ENCODE peak calls at places on chromosomes 3 and 15, in six cellular contexts. One of them, this sample, is unnamed.
A peak's percentile ranks its signal among the peaks of the same experiment; 100 is the strongest.

GRCh38 chr3:127448161-127448561 is 142.4 kb downstream of the TPRA1 start:
- DNase-seq in H9: peak; percentile 18
- DNase-seq in IMR-90: no peak
- DNase-seq in neural crest cell: no peak
- DNase-seq in mesothelial cell of epicardium: peak; percentile 3
- DNase-seq in MM.1S: peak; percentile 29
- DNase-seq in this sample: no peak

GRCh38 chr3:106276755-106277612 is 408.2 kb upstream of the CBLB start:
- DNase-seq in neural crest cell: no peak
- DNase-seq in H9: no peak
- DNase-seq in mesothelial cell of epicardium: no peak
- DNase-seq in IMR-90: no peak
- DNase-seq in MM.1S: no peak
- DNase-seq in this sample: no peak

GRCh38 chr3:17151598-17152373 is 267.0 kb downstream of the PLCL2 start:
- DNase-seq in MM.1S: peak; percentile 95
- DNase-seq in mesothelial cell of epicardium: no peak
- DNase-seq in IMR-90: no peak
- DNase-seq in neural crest cell: no peak
- DNase-seq in H9: no peak
- DNase-seq in this sample: no peak

GRCh38 chr15:67501177-67501835 is 19.6 kb upstream of the C15orf61 start:
- DNase-seq in mesothelial cell of epicardium: no peak
- DNase-seq in H9: no peak
- DNase-seq in neural crest cell: no peak
- DNase-seq in MM.1S: no peak
- DNase-seq in IMR-90: peak; percentile 54
- DNase-seq in this sample: no peak

GRCh38 chr3:62587579-62588031 is 214.3 kb upstream of the FEZF2 start:
- DNase-seq in H9: no peak
- DNase-seq in IMR-90: peak; percentile 91
- DNase-seq in mesothelial cell of epicardium: no peak
- DNase-seq in MM.1S: no peak
- DNase-seq in neural crest cell: no peak
- DNase-seq in this sample: no peak

GRCh38 chr3:56799251-56799882 is 2.4 kb downstream of the ARHGEF3 start:
- DNase-seq in IMR-90: peak; percentile 63
- DNase-seq in H9: no peak
- DNase-seq in mesothelial cell of epicardium: no peak
- DNase-seq in MM.1S: peak; percentile 82
- DNase-seq in neural crest cell: no peak
- DNase-seq in this sample: no peak

GRCh38 chr3:145902166-145902565 is 258.8 kb downstream of the PLOD2 start:
- DNase-seq in IMR-90: no peak
- DNase-seq in mesothelial cell of epicardium: no peak
- DNase-seq in H9: no peak
- DNase-seq in neural crest cell: no peak
- DNase-seq in MM.1S: no peak
- DNase-seq in this sample: no peak

GRCh38 chr3:78163379-78163778 is 1123.5 kb downstream of the ROBO2 start:
- DNase-seq in neural crest cell: no peak
- DNase-seq in H9: no peak
- DNase-seq in IMR-90: no peak
- DNase-seq in mesothelial cell of epicardium: no peak
- DNase-seq in MM.1S: no peak
- DNase-seq in this sample: no peak

GRCh38 chr3:47394867-47395266 is 14.0 kb downstream of the PTPN23 start:
- DNase-seq in IMR-90: peak; percentile 36
- DNase-seq in MM.1S: no peak
- DNase-seq in mesothelial cell of epicardium: no peak
- DNase-seq in neural crest cell: no peak
- DNase-seq in H9: no peak
- DNase-seq in this sample: no peak

GRCh38 chr15:40048155-40048792 is 9.3 kb upstream of the SRP14 start:
- DNase-seq in IMR-90: no peak
- DNase-seq in neural crest cell: no peak
- DNase-seq in mesothelial cell of epicardium: no peak
- DNase-seq in MM.1S: no peak
- DNase-seq in H9: no peak
- DNase-seq in this sample: no peak

GRCh38 chr15:88805031-88805780 is 2.0 kb downstream of the ACAN start:
- DNase-seq in H9: no peak
- DNase-seq in IMR-90: no peak
- DNase-seq in neural crest cell: no peak
- DNase-seq in MM.1S: peak; percentile 23
- DNase-seq in mesothelial cell of epicardium: no peak
- DNase-seq in this sample: no peak

GRCh38 chr15:72216079-72216478 is 14.9 kb downstream of the PKM start:
- DNase-seq in mesothelial cell of epicardium: no peak
- DNase-seq in IMR-90: no peak
- DNase-seq in H9: no peak
- DNase-seq in MM.1S: no peak
- DNase-seq in neural crest cell: no peak
- DNase-seq in this sample: no peak

GRCh38 chr3:13076255-13076654 is 3.0 kb upstream of the IQSEC1 start:
- DNase-seq in mesothelial cell of epicardium: no peak
- DNase-seq in H9: no peak
- DNase-seq in neural crest cell: no peak
- DNase-seq in IMR-90: no peak
- DNase-seq in MM.1S: no peak
- DNase-seq in this sample: no peak

GRCh38 chr3:173650596-173650995 is 253.1 kb downstream of the NLGN1 start:
- DNase-seq in MM.1S: no peak
- DNase-seq in IMR-90: no peak
- DNase-seq in neural crest cell: no peak
- DNase-seq in mesothelial cell of epicardium: no peak
- DNase-seq in H9: no peak
- DNase-seq in this sample: no peak

GRCh38 chr3:176697284-176697889 is 499.9 kb downstream of the TBL1XR1 start:
- DNase-seq in IMR-90: no peak
- DNase-seq in mesothelial cell of epicardium: no peak
- DNase-seq in MM.1S: no peak
- DNase-seq in neural crest cell: no peak
- DNase-seq in H9: peak; percentile 29
- DNase-seq in this sample: no peak

GRCh38 chr3:62149962-62150361 is 223.4 kb downstream of the FEZF2 start:
- DNase-seq in neural crest cell: no peak
- DNase-seq in H9: no peak
- DNase-seq in mesothelial cell of epicardium: no peak
- DNase-seq in IMR-90: peak; percentile 77
- DNase-seq in MM.1S: no peak
- DNase-seq in this sample: no peak

GRCh38 chr3:79467721-79468120 is 300.1 kb downstream of the ROBO1 start:
- DNase-seq in H9: peak; percentile 54
- DNase-seq in neural crest cell: no peak
- DNase-seq in IMR-90: no peak
- DNase-seq in mesothelial cell of epicardium: no peak
- DNase-seq in MM.1S: no peak
- DNase-seq in this sample: no peak

GRCh38 chr15:87287156-87287555 is 969.4 kb downstream of the NTRK3 start:
- DNase-seq in mesothelial cell of epicardium: no peak
- DNase-seq in IMR-90: peak; percentile 0
- DNase-seq in H9: no peak
- DNase-seq in MM.1S: no peak
- DNase-seq in neural crest cell: no peak
- DNase-seq in this sample: no peak

GRCh38 chr3:52253314-52254260 is 8.0 kb downstream of the PPM1M start:
- DNase-seq in H9: no peak
- DNase-seq in mesothelial cell of epicardium: no peak
- DNase-seq in IMR-90: no peak
- DNase-seq in neural crest cell: no peak
- DNase-seq in MM.1S: peak; percentile 85
- DNase-seq in this sample: no peak

GRCh38 chr15:79101866-79102581 is 11.4 kb upstream of the RASGRF1 start:
- DNase-seq in H9: peak; percentile 6
- DNase-seq in neural crest cell: no peak
- DNase-seq in mesothelial cell of epicardium: no peak
- DNase-seq in MM.1S: no peak
- DNase-seq in IMR-90: peak; percentile 7
- DNase-seq in this sample: no peak

GRCh38 chr3:18389108-18389733 is 35.9 kb downstream of the SATB1 start:
- DNase-seq in neural crest cell: peak; percentile 25
- DNase-seq in MM.1S: peak; percentile 46
- DNase-seq in H9: no peak
- DNase-seq in mesothelial cell of epicardium: no peak
- DNase-seq in IMR-90: peak; percentile 5
- DNase-seq in this sample: no peak

GRCh38 chr3:62785384-62785783 is 89.8 kb downstream of the CADPS start:
- DNase-seq in MM.1S: no peak
- DNase-seq in IMR-90: no peak
- DNase-seq in H9: no peak
- DNase-seq in mesothelial cell of epicardium: no peak
- DNase-seq in neural crest cell: no peak
- DNase-seq in this sample: no peak

GRCh38 chr3:195908439-195909293 is at the start of gene TNK2:
- DNase-seq in mesothelial cell of epicardium: no peak
- DNase-seq in IMR-90: no peak
- DNase-seq in MM.1S: peak; percentile 58
- DNase-seq in neural crest cell: no peak
- DNase-seq in H9: peak; percentile 53
- DNase-seq in this sample: peak; percentile 65

GRCh38 chr3:33440578-33441321 is 545 bp upstream of the UBP1 start:
- DNase-seq in IMR-90: peak; percentile 100
- DNase-seq in neural crest cell: peak; percentile 95
- DNase-seq in mesothelial cell of epicardium: peak; percentile 97
- DNase-seq in MM.1S: peak; percentile 100
- DNase-seq in H9: peak; percentile 100
- DNase-seq in this sample: peak; percentile 52

GRCh38 chr3:33442190-33442589 is 2.0 kb upstream of the UBP1 start:
- DNase-seq in MM.1S: no peak
- DNase-seq in H9: no peak
- DNase-seq in IMR-90: no peak
- DNase-seq in mesothelial cell of epicardium: no peak
- DNase-seq in neural crest cell: no peak
- DNase-seq in this sample: no peak

GRCh38 chr3:33439421-33440327 is 531 bp downstream of the UBP1 start:
- DNase-seq in H9: peak; percentile 40
- DNase-seq in IMR-90: peak; percentile 15
- DNase-seq in MM.1S: peak; percentile 59
- DNase-seq in mesothelial cell of epicardium: peak; percentile 56
- DNase-seq in neural crest cell: peak; percentile 44
- DNase-seq in this sample: peak; percentile 73

GRCh38 chr3:33440328-33440577 is at the start of gene UBP1:
- DNase-seq in mesothelial cell of epicardium: no peak
- DNase-seq in H9: no peak
- DNase-seq in neural crest cell: no peak
- DNase-seq in IMR-90: no peak
- DNase-seq in MM.1S: no peak
- DNase-seq in this sample: peak; percentile 99

DNA sequence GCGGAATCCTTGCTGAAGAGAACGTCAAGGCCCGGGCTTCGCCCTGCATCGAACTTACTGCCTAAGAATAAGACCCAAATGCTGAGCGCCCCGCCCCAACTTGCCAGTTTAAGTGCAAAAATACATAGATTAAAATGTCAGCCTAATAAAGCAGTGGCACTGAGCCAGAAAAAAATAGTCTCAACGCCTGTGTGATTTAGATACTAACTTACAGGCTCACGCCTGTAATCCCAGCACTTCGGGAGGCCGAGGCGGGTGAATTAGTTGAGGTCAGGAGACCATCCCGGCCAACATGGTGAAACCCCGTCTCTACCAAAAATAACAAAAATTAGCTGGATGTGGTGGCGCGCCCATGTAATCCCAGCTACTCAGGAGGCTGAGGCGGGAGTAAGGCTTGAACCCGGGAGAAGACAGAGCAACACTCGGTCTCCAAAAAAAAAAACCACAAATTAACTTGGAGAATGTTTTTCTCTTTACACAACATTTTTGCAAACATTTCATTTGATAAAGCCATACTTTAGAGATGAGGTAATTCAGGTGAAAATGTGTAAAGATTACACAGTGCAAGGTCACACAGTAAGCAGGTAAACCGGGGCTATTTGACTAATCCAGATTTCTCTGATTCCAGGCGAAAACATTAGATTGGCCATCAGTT is 1.2 kb upstream of the UBP1 start:
- DNase-seq in mesothelial cell of epicardium: no peak
- DNase-seq in IMR-90: no peak
- DNase-seq in neural crest cell: no peak
- DNase-seq in H9: no peak
- DNase-seq in MM.1S: no peak
- DNase-seq in this sample: no peak
- TF ChIP-seq CTCF in mesothelial cell of epicardium: no peak
- TF ChIP-seq CTCF in IMR-90: no peak
- TF ChIP-seq CTCF in neural crest cell: no peak
- TF ChIP-seq CTCF in H9: no peak
- TF ChIP-seq CTCF in MM.1S: no peak
- TF ChIP-seq CTCF in this sample: no peak

GRCh38 chr3:107855710-107856109 is 235.1 kb downstream of the CD47 start:
- DNase-seq in neural crest cell: no peak
- DNase-seq in mesothelial cell of epicardium: no peak
- DNase-seq in H9: peak; percentile 37
- DNase-seq in IMR-90: peak; percentile 13
- DNase-seq in MM.1S: no peak
- DNase-seq in this sample: no peak
- TF ChIP-seq CTCF in neural crest cell: peak; percentile 43
- TF ChIP-seq CTCF in mesothelial cell of epicardium: no peak
- TF ChIP-seq CTCF in H9: peak; percentile 55
- TF ChIP-seq CTCF in IMR-90: no peak
- TF ChIP-seq CTCF in MM.1S: peak; percentile 10
- TF ChIP-seq CTCF in this sample: no peak

GRCh38 chr15:26294062-26294689 is 431.0 kb upstream of the ATP10A start:
- DNase-seq in neural crest cell: no peak
- DNase-seq in mesothelial cell of epicardium: no peak
- DNase-seq in H9: peak; percentile 84
- DNase-seq in IMR-90: no peak
- DNase-seq in MM.1S: no peak
- DNase-seq in this sample: peak; percentile 37
- TF ChIP-seq CTCF in neural crest cell: no peak
- TF ChIP-seq CTCF in mesothelial cell of epicardium: no peak
- TF ChIP-seq CTCF in H9: peak; percentile 62
- TF ChIP-seq CTCF in IMR-90: no peak
- TF ChIP-seq CTCF in MM.1S: no peak
- TF ChIP-seq CTCF in this sample: no peak

DNA sequence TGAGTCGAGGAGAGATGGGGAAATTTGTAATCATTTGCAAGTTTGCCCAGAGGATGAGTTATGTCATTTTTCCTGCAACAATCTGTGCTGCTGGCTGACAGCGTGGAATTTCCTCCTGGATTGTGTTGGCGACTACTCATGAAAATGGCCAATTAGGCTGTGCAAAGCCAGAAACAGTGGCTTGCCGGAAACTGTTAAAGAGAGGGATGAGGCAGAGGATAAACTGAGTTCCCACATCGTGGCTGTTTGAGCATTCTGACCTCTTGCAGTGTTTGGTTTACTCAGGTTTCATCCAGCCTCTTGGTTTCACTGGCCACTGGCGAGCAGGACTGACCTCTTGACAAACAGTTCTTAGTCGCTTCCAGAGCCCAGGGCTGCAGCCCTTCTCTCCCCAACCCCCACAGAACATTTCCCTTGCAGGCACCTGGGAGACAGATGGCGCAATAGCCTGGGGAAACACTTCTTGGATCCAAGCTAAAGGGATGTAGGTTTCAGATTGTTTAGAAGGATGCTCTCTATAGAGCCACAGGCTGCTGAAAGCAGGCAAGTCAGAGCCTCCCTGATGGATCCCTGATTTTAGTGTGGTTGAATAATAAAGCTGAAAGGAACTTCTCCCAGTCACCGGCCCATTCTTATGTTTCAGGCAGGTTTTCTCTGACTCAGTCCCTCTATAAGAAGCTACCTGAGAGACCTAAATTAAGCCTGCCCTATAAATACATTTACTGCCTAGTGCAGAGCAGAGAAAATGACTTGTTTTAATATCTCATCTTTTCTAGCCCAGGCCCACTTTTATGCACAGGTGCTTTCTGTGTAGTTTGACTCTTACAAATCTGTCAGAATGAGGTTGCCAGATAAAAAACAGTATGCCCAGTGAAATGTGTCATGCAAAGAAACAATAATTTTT is 92.8 kb upstream of the UBE2E1 start:
- DNase-seq in MM.1S: peak; percentile 52
- DNase-seq in mesothelial cell of epicardium: no peak
- DNase-seq in H9: peak; percentile 90
- DNase-seq in neural crest cell: no peak
- DNase-seq in IMR-90: peak; percentile 96
- DNase-seq in this sample: peak; percentile 66
- TF ChIP-seq CTCF in MM.1S: no peak
- TF ChIP-seq CTCF in mesothelial cell of epicardium: no peak
- TF ChIP-seq CTCF in H9: peak; percentile 59
- TF ChIP-seq CTCF in neural crest cell: no peak
- TF ChIP-seq CTCF in IMR-90: peak; percentile 14
- TF ChIP-seq CTCF in this sample: no peak

This sample was measured in glutamatergic neuron.